ENCODE peak calls at places on chromosomes 5 and 9, in five cellular contexts. X is CD4-positive, CD25-positive, alpha-beta regulatory T cell; E is NCI-H2029 treated with DMSO at 0.1 percent for 48 hours; G is T-helper 2 cell; D is T1000. U is an unnamed sample.

GRCh38 chr5:74094096-74094778 is 468.2 kb downstream of the ARHGEF28 start:
- DNase-seq in X (no peak), G (no peak), D (no peak), E (no peak), U (no peak)

GRCh38 chr5:79182141-79182540 is 53.8 kb upstream of the JMY start:
- DNase-seq in E (no peak), X (no peak), D (no peak), G (no peak), U (no peak)

GRCh38 chr5:176364765-176365662 is at the start of gene ARL10:
- DNase-seq in X (peak; percentile 46), D (peak; percentile 38), G (peak; percentile 46), E (no peak), U (no peak)

GRCh38 chr5:168165221-168165965 is 126.1 kb upstream of the WWC1 start:
- DNase-seq in E (peak; percentile 39), D (no peak), X (no peak), G (no peak), U (no peak)

GRCh38 chr5:87536365-87536764 is 123.6 kb upstream of the CCNH start:
- DNase-seq in D (no peak), G (no peak), E (no peak), X (no peak), U (no peak)

GRCh38 chr5:74196233-74196632 is 444.3 kb downstream of the ENC1 start:
- DNase-seq in X (no peak), G (no peak), E (no peak), D (no peak), U (no peak)

GRCh38 chr5:116543501-116543900 is 31.1 kb downstream of the SEMA6A start:
- DNase-seq in D (no peak), X (no peak), E (no peak), G (no peak), U (no peak)

GRCh38 chr5:169160405-169160901 is 140.5 kb downstream of the SLIT3 start:
- DNase-seq in E (no peak), X (no peak), G (no peak), D (peak; percentile 33), U (no peak)

GRCh38 chr9:134734270-134734669 is 92.7 kb downstream of the COL5A1 start:
- DNase-seq in D (no peak), G (no peak), X (no peak), E (no peak), U (no peak)

GRCh38 chr5:120368923-120369715 is 95.0 kb upstream of the PRR16 start:
- DNase-seq in G (no peak), D (no peak), E (no peak), X (no peak), U (no peak)

U was measured in AG04449.